ENCODE peak calls at places on chromosomes 13 and 19, in eight cellular contexts. One of them, this sample, is unnamed.

GRCh38 chr19:55461974-55462628 is 659 bp upstream of the ISOC2 start:
- DNase-seq in fibroblast of lung: peak; percentile 31
- DNase-seq in ascending aorta: no peak
- DNase-seq in HT-29: peak; percentile 68
- DNase-seq in NCI-H1105: no peak
- DNase-seq in cardiac fibroblast: peak; percentile 51
- DNase-seq in fibroblast of pulmonary artery: peak; percentile 53
- DNase-seq in tibial nerve: no peak
- DNase-seq in this sample: no peak

GRCh38 chr19:36528921-36529518 is 949 bp upstream of the ZNF260 start:
- DNase-seq in fibroblast of lung: no peak
- DNase-seq in ascending aorta: no peak
- DNase-seq in HT-29: no peak
- DNase-seq in NCI-H1105: no peak
- DNase-seq in cardiac fibroblast: no peak
- DNase-seq in fibroblast of pulmonary artery: no peak
- DNase-seq in tibial nerve: no peak
- DNase-seq in this sample: no peak

GRCh38 chr19:19278315-19278714 is 5.2 kb upstream of the TM6SF2 start:
- DNase-seq in fibroblast of lung: no peak
- DNase-seq in ascending aorta: no peak
- DNase-seq in HT-29: no peak
- DNase-seq in NCI-H1105: no peak
- DNase-seq in cardiac fibroblast: no peak
- DNase-seq in fibroblast of pulmonary artery: no peak
- DNase-seq in tibial nerve: no peak
- DNase-seq in this sample: no peak

GRCh38 chr19:13841339-13842293 is 35.3 kb upstream of the NANOS3 start:
- DNase-seq in fibroblast of lung: peak; percentile 41
- DNase-seq in ascending aorta: no peak
- DNase-seq in HT-29: peak; percentile 54
- DNase-seq in NCI-H1105: no peak
- DNase-seq in cardiac fibroblast: peak; percentile 49
- DNase-seq in fibroblast of pulmonary artery: no peak
- DNase-seq in tibial nerve: no peak
- DNase-seq in this sample: peak; percentile 68

GRCh38 chr19:13303381-13304129 is 153.3 kb downstream of the IER2 start:
- DNase-seq in fibroblast of lung: no peak
- DNase-seq in ascending aorta: no peak
- DNase-seq in HT-29: no peak
- DNase-seq in NCI-H1105: no peak
- DNase-seq in cardiac fibroblast: no peak
- DNase-seq in fibroblast of pulmonary artery: no peak
- DNase-seq in tibial nerve: no peak
- DNase-seq in this sample: no peak

GRCh38 chr13:51793570-51794273 is 10.2 kb downstream of the DHRS12 start:
- DNase-seq in fibroblast of lung: peak; percentile 91
- DNase-seq in ascending aorta: no peak
- DNase-seq in HT-29: peak; percentile 32
- DNase-seq in NCI-H1105: no peak
- DNase-seq in cardiac fibroblast: peak; percentile 66
- DNase-seq in fibroblast of pulmonary artery: peak; percentile 79
- DNase-seq in tibial nerve: no peak
- DNase-seq in this sample: peak; percentile 56

GRCh38 chr13:94829201-94829600 is 116.9 kb upstream of the SOX21 start:
- DNase-seq in fibroblast of lung: no peak
- DNase-seq in ascending aorta: no peak
- DNase-seq in HT-29: no peak
- DNase-seq in NCI-H1105: no peak
- DNase-seq in cardiac fibroblast: no peak
- DNase-seq in fibroblast of pulmonary artery: no peak
- DNase-seq in tibial nerve: no peak
- DNase-seq in this sample: no peak

GRCh38 chr19:41843371-41843770 is 1.1 kb downstream of the LYPD4 start:
- DNase-seq in fibroblast of lung: no peak
- DNase-seq in ascending aorta: no peak
- DNase-seq in HT-29: no peak
- DNase-seq in NCI-H1105: no peak
- DNase-seq in cardiac fibroblast: no peak
- DNase-seq in fibroblast of pulmonary artery: no peak
- DNase-seq in tibial nerve: no peak
- DNase-seq in this sample: no peak

GRCh38 chr19:2719910-2720776 is 1.0 kb downstream of the DIRAS1 start:
- DNase-seq in fibroblast of lung: peak; percentile 27
- DNase-seq in ascending aorta: no peak
- DNase-seq in HT-29: no peak
- DNase-seq in NCI-H1105: no peak
- DNase-seq in cardiac fibroblast: peak; percentile 28
- DNase-seq in fibroblast of pulmonary artery: no peak
- DNase-seq in tibial nerve: no peak
- DNase-seq in this sample: no peak

GRCh38 chr13:51495300-51495699 is 42.5 kb upstream of the INTS6 start:
- DNase-seq in fibroblast of lung: no peak
- DNase-seq in ascending aorta: no peak
- DNase-seq in HT-29: no peak
- DNase-seq in NCI-H1105: no peak
- DNase-seq in cardiac fibroblast: no peak
- DNase-seq in fibroblast of pulmonary artery: no peak
- DNase-seq in tibial nerve: no peak
- DNase-seq in this sample: no peak

GRCh38 chr13:28568286-28568685 is 73.4 kb upstream of the FLT1 start:
- DNase-seq in fibroblast of lung: peak; percentile 11
- DNase-seq in ascending aorta: no peak
- DNase-seq in HT-29: peak; percentile 50
- DNase-seq in NCI-H1105: peak; percentile 6
- DNase-seq in cardiac fibroblast: peak; percentile 58
- DNase-seq in fibroblast of pulmonary artery: peak; percentile 71
- DNase-seq in tibial nerve: no peak
- DNase-seq in this sample: no peak

GRCh38 chr13:81283062-81283461 is 942.1 kb upstream of the SPRY2 start:
- DNase-seq in fibroblast of lung: no peak
- DNase-seq in ascending aorta: no peak
- DNase-seq in HT-29: no peak
- DNase-seq in NCI-H1105: no peak
- DNase-seq in cardiac fibroblast: no peak
- DNase-seq in fibroblast of pulmonary artery: no peak
- DNase-seq in tibial nerve: no peak
- DNase-seq in this sample: no peak

GRCh38 chr13:98664047-98664446 is 87.1 kb upstream of the STK24 start:
- DNase-seq in fibroblast of lung: peak; percentile 95
- DNase-seq in ascending aorta: no peak
- DNase-seq in HT-29: peak; percentile 18
- DNase-seq in NCI-H1105: no peak
- DNase-seq in cardiac fibroblast: no peak
- DNase-seq in fibroblast of pulmonary artery: peak; percentile 17
- DNase-seq in tibial nerve: no peak
- DNase-seq in this sample: peak; percentile 46

GRCh38 chr13:33207616-33207964 is 78.0 kb downstream of the STARD13 start:
- DNase-seq in fibroblast of lung: peak; percentile 79
- DNase-seq in ascending aorta: no peak
- DNase-seq in HT-29: no peak
- DNase-seq in NCI-H1105: no peak
- DNase-seq in cardiac fibroblast: peak; percentile 90
- DNase-seq in fibroblast of pulmonary artery: peak; percentile 95
- DNase-seq in tibial nerve: no peak
- DNase-seq in this sample: no peak

GRCh38 chr13:39374741-39375189 is 228.2 kb downstream of the LHFPL6 start:
- DNase-seq in fibroblast of lung: peak; percentile 12
- DNase-seq in ascending aorta: no peak
- DNase-seq in HT-29: no peak
- DNase-seq in NCI-H1105: no peak
- DNase-seq in cardiac fibroblast: no peak
- DNase-seq in fibroblast of pulmonary artery: no peak
- DNase-seq in tibial nerve: no peak
- DNase-seq in this sample: no peak

GRCh38 chr19:4061178-4061682 is 5.5 kb downstream of the ZBTB7A start:
- DNase-seq in fibroblast of lung: no peak
- DNase-seq in ascending aorta: peak; percentile 58
- DNase-seq in HT-29: peak; percentile 82
- DNase-seq in NCI-H1105: no peak
- DNase-seq in cardiac fibroblast: peak; percentile 52
- DNase-seq in fibroblast of pulmonary artery: no peak
- DNase-seq in tibial nerve: peak; percentile 83
- DNase-seq in this sample: no peak

GRCh38 chr19:17127671-17128070 is 52.1 kb downstream of the MYO9B start:
- DNase-seq in fibroblast of lung: no peak
- DNase-seq in ascending aorta: no peak
- DNase-seq in HT-29: no peak
- DNase-seq in NCI-H1105: no peak
- DNase-seq in cardiac fibroblast: no peak
- DNase-seq in fibroblast of pulmonary artery: no peak
- DNase-seq in tibial nerve: no peak
- DNase-seq in this sample: no peak

GRCh38 chr13:26423634-26424033 is 133.8 kb upstream of the WASF3 start:
- DNase-seq in fibroblast of lung: peak; percentile 19
- DNase-seq in ascending aorta: no peak
- DNase-seq in HT-29: no peak
- DNase-seq in NCI-H1105: no peak
- DNase-seq in cardiac fibroblast: peak; percentile 18
- DNase-seq in fibroblast of pulmonary artery: peak; percentile 14
- DNase-seq in tibial nerve: no peak
- DNase-seq in this sample: no peak

GRCh38 chr13:110106726-110107125 is 200.2 kb downstream of the COL4A1 start:
- DNase-seq in fibroblast of lung: peak; percentile 39
- DNase-seq in ascending aorta: no peak
- DNase-seq in HT-29: no peak
- DNase-seq in NCI-H1105: no peak
- DNase-seq in cardiac fibroblast: peak; percentile 83
- DNase-seq in fibroblast of pulmonary artery: peak; percentile 55
- DNase-seq in tibial nerve: no peak
- DNase-seq in this sample: no peak

GRCh38 chr19:38815059-38816001 is 2.6 kb upstream of the LGALS4 start:
- DNase-seq in fibroblast of lung: no peak
- DNase-seq in ascending aorta: no peak
- DNase-seq in HT-29: no peak
- DNase-seq in NCI-H1105: no peak
- DNase-seq in cardiac fibroblast: no peak
- DNase-seq in fibroblast of pulmonary artery: no peak
- DNase-seq in tibial nerve: no peak
- DNase-seq in this sample: no peak

GRCh38 chr19:47271949-47272348 is 2.7 kb upstream of the INAFM1 start:
- DNase-seq in fibroblast of lung: no peak
- DNase-seq in ascending aorta: no peak
- DNase-seq in HT-29: no peak
- DNase-seq in NCI-H1105: no peak
- DNase-seq in cardiac fibroblast: no peak
- DNase-seq in fibroblast of pulmonary artery: no peak
- DNase-seq in tibial nerve: no peak
- DNase-seq in this sample: no peak

This sample was measured in SW480.